ENCODE peak calls at places on chromosomes 1 and 21, in four cellular contexts. D, B, J and W are unnamed samples.
A peak's percentile ranks its signal among the peaks of the same experiment; 100 is the strongest.

GRCh38 chr1:31633117-31633516 is 11.6 kb downstream of the PEF1 start:
- DNase-seq in D (no peak), B (no peak), J (no peak), W (no peak)

GRCh38 chr1:59743324-59744108 is 71.2 kb upstream of the HOOK1 start:
- DNase-seq in J (no peak), B (no peak), D (no peak), W (no peak)

GRCh38 chr1:30885580-30886513 is 22.7 kb downstream of the SDC3 start:
- DNase-seq in D (no peak), J (no peak), B (no peak), W (no peak)

GRCh38 chr1:36464605-36465393 is 615 bp upstream of the MRPS15 start:
- DNase-seq in D (peak; percentile 80), J (no peak), B (no peak), W (no peak)

GRCh38 chr1:115261511-115261910 is 76.5 kb downstream of the NGF start:
- DNase-seq in D (no peak), J (no peak), B (no peak), W (no peak)

GRCh38 chr21:38260426-38260825 is 3.6 kb downstream of the KCNJ15 start:
- DNase-seq in B (no peak), D (no peak), J (no peak), W (no peak)

GRCh38 chr1:102184477-102184876 is 187.8 kb upstream of the OLFM3 start:
- DNase-seq in B (no peak), D (no peak), J (no peak), W (no peak)

GRCh38 chr1:112808861-112809684 is 93.9 kb upstream of the PPM1J start:
- DNase-seq in J (peak; percentile 53), D (peak; percentile 54), B (peak; percentile 61), W (peak; percentile 57)

GRCh38 chr1:206448471-206448870 is 21.8 kb upstream of the IKBKE start:
- DNase-seq in B (no peak), D (no peak), J (no peak), W (no peak)

GRCh38 chr1:167916766-167917511 is 3.0 kb upstream of the ADCY10 start:
- DNase-seq in B (no peak), D (no peak), J (no peak), W (no peak)

GRCh38 chr1:177913762-177914540 is 55.9 kb downstream of the SEC16B start:
- DNase-seq in J (no peak), D (peak; percentile 50), B (no peak), W (no peak)

GRCh38 chr1:84298336-84298687 is 3.2 kb upstream of the SAMD13 start:
- DNase-seq in D (peak; percentile 57), B (peak; percentile 51), J (peak; percentile 58), W (peak; percentile 18)

GRCh38 chr1:73711089-73711488 is 486.9 kb downstream of the LRRIQ3 start:
- DNase-seq in D (no peak), J (no peak), B (no peak), W (no peak)

GRCh38 chr21:14358775-14359174 is 24.2 kb downstream of the HSPA13 start:
- DNase-seq in J (no peak), B (no peak), D (no peak), W (no peak)